ENCODE peak calls at places on chromosome 6, in six cellular contexts. A is ovary; I is right lobe of liver; H is CD8-positive, alpha-beta T cell; U is IMR-90; O is cardiac muscle cell. X is an unnamed sample.

GRCh38 chr6:5619249-5619648 is 357.9 kb downstream of the FARS2 start:
- DNase-seq in A (no peak), I (no peak), H (peak), U (no peak), O (no peak), X (no peak)

GRCh38 chr6:43491750-43492661 is 14.6 kb downstream of the TJAP1 start:
- DNase-seq in A (peak), I (no peak), H (no peak), U (peak), O (no peak), X (peak)

GRCh38 chr6:157981395-157982296 is at the start of gene SYNJ2:
- DNase-seq in A (peak), I (peak), H (peak), U (peak), O (peak), X (peak)

GRCh38 chr6:45377041-45377554 is 636 bp downstream of the SUPT3H start:
- DNase-seq in A (no peak), I (no peak), H (no peak), U (peak), O (peak), X (peak)

GRCh38 chr6:79672631-79673065 is 41.5 kb downstream of the SH3BGRL2 start:
- DNase-seq in A (no peak), I (no peak), H (no peak), U (peak), O (no peak), X (no peak)

GRCh38 chr6:170143401-170144150 is 147.3 kb downstream of the DLL1 start:
- DNase-seq in A (peak), I (peak), H (no peak), U (no peak), O (no peak), X (peak)

GRCh38 chr6:55664581-55665223 is 85.7 kb upstream of the HMGCLL1 start:
- DNase-seq in A (no peak), I (no peak), H (no peak), U (peak), O (no peak), X (no peak)

GRCh38 chr6:166640342-166641043 is 13.4 kb upstream of the RPS6KA2 start:
- DNase-seq in A (peak), I (no peak), H (no peak), U (no peak), O (no peak), X (no peak)

GRCh38 chr6:73308712-73309533 is 45.2 kb downstream of the DPPA5 start:
- DNase-seq in A (no peak), I (no peak), H (no peak), U (no peak), O (peak), X (no peak)

GRCh38 chr6:143419526-143419925 is 31.0 kb downstream of the ADAT2 start:
- DNase-seq in A (no peak), I (no peak), H (no peak), U (no peak), O (no peak), X (no peak)

GRCh38 chr6:170290306-170291128 is at the start of gene DLL1:
- DNase-seq in A (no peak), I (peak), H (no peak), U (peak), O (peak), X (no peak)

GRCh38 chr6:127879685-127880084 is 21.2 kb downstream of the THEMIS start:
- DNase-seq in A (peak), I (no peak), H (no peak), U (peak), O (peak), X (peak)

GRCh38 chr6:6808915-6809314 is 220.4 kb downstream of the LY86 start:
- DNase-seq in A (no peak), I (peak), H (no peak), U (no peak), O (no peak), X (no peak)

GRCh38 chr6:16437095-16437494 is 198.7 kb downstream of the GMPR start:
- DNase-seq in A (no peak), I (no peak), H (no peak), U (no peak), O (no peak), X (no peak)

GRCh38 chr6:40148882-40149573 is 214.8 kb upstream of the MOCS1 start:
- DNase-seq in A (no peak), I (no peak), H (no peak), U (no peak), O (no peak), X (no peak)

GRCh38 chr6:90444125-90444745 is 142.6 kb downstream of the MAP3K7 start:
- DNase-seq in A (no peak), I (no peak), H (no peak), U (no peak), O (peak), X (no peak)

GRCh38 chr6:160678744-160679401 is 14.8 kb upstream of the LPA start:
- DNase-seq in A (no peak), I (peak), H (no peak), U (no peak), O (peak), X (no peak)

GRCh38 chr6:19052219-19052618 is 665.1 kb downstream of the RNF144B start:
- DNase-seq in A (no peak), I (no peak), H (no peak), U (no peak), O (no peak), X (no peak)

GRCh38 chr6:26223213-26223612 is 136.0 kb downstream of the HFE start:
- DNase-seq in A (no peak), I (no peak), H (no peak), U (peak), O (peak), X (no peak)

GRCh38 chr6:36216559-36216958 is 20.0 kb downstream of the BRPF3 start:
- DNase-seq in A (no peak), I (no peak), H (no peak), U (peak), O (no peak), X (no peak)

GRCh38 chr6:139376604-139377218 is 2.3 kb upstream of the CITED2 start:
- DNase-seq in A (peak), I (peak), H (no peak), U (peak), O (peak), X (no peak)

GRCh38 chr6:47221565-47221964 is 88.1 kb downstream of the TNFRSF21 start:
- DNase-seq in A (no peak), I (no peak), H (no peak), U (no peak), O (no peak), X (no peak)

GRCh38 chr6:157768304-157768703 is 54.7 kb upstream of the SNX9 start:
- DNase-seq in A (no peak), I (no peak), H (no peak), U (no peak), O (no peak), X (no peak)

GRCh38 chr6:39812853-39813533 is 20.8 kb downstream of the DAAM2 start:
- DNase-seq in A (no peak), I (no peak), H (no peak), U (peak), O (no peak), X (no peak)

GRCh38 chr6:3252861-3253596 is 5.7 kb upstream of the PSMG4 start:
- DNase-seq in A (no peak), I (no peak), H (no peak), U (no peak), O (no peak), X (no peak)

GRCh38 chr6:11952291-11952690 is 59.8 kb upstream of the HIVEP1 start:
- DNase-seq in A (no peak), I (no peak), H (no peak), U (no peak), O (no peak), X (no peak)

GRCh38 chr6:15685629-15686028 is 22.8 kb upstream of the DTNBP1 start:
- DNase-seq in A (no peak), I (no peak), H (no peak), U (no peak), O (no peak), X (no peak)

GRCh38 chr6:24566020-24566752 is 71.4 kb downstream of the ALDH5A1 start:
- DNase-seq in A (no peak), I (no peak), H (no peak), U (peak), O (no peak), X (no peak)

GRCh38 chr6:12605888-12606345 is 110.7 kb upstream of the PHACTR1 start:
- DNase-seq in A (no peak), I (peak), H (peak), U (peak), O (peak), X (no peak)

GRCh38 chr6:24517659-24518538 is 23.1 kb downstream of the ALDH5A1 start:
- DNase-seq in A (no peak), I (no peak), H (no peak), U (no peak), O (no peak), X (no peak)

GRCh38 chr6:81683928-81684327 is 68.6 kb downstream of the TENT5A start:
- DNase-seq in A (no peak), I (no peak), H (no peak), U (peak), O (no peak), X (no peak)

GRCh38 chr6:24858154-24858801 is 59.6 kb upstream of the ARMH2 start:
- DNase-seq in A (no peak), I (no peak), H (no peak), U (no peak), O (no peak), X (no peak)

GRCh38 chr6:132669690-132670291 is 10.8 kb upstream of the TAAR1 start:
- DNase-seq in A (no peak), I (no peak), H (no peak), U (peak), O (peak), X (no peak)

GRCh38 chr6:153668758-153669157 is 370.3 kb upstream of the OPRM1 start:
- DNase-seq in A (no peak), I (no peak), H (no peak), U (no peak), O (no peak), X (no peak)

GRCh38 chr6:138291036-138291848 is 73.0 kb upstream of the PBOV1 start:
- DNase-seq in A (no peak), I (no peak), H (no peak), U (no peak), O (no peak), X (no peak)

GRCh38 chr6:138293428-138293827 is 75.1 kb upstream of the PBOV1 start:
- DNase-seq in A (no peak), I (no peak), H (no peak), U (no peak), O (no peak), X (no peak)

GRCh38 chr6:138291849-138292181 is 73.5 kb upstream of the PBOV1 start:
- DNase-seq in A (no peak), I (no peak), H (no peak), U (no peak), O (no peak), X (no peak)

GRCh38 chr6:138293996-138294395 is 75.7 kb upstream of the PBOV1 start:
- DNase-seq in A (no peak), I (no peak), H (no peak), U (no peak), O (no peak), X (no peak)

DNA sequence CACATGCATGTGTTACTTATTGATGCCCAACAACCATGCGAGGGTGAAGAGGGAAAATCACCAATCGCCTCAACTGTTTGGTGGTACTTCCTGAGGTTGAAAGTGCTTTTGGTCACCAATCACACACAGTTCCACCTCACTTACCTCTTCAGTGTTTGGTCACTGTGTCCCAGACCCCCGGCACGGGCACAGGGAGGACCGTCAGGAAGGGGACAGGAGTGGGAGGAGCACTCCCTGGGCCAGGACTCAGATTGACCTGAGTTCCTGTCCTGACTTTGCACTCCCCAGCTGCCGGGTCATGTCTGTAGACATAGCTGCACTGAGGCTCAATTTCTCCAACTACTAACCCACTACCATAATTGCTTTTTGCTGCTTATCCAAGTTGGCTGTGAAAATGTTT is 74.2 kb upstream of the PBOV1 start:
- DNase-seq in A (no peak), I (no peak), H (no peak), U (no peak), O (no peak), X (no peak)
- TF ChIP-seq CTCF in A (no peak), I (no peak), H (no peak), U (no peak), O (no peak), X (no peak)

DNA sequence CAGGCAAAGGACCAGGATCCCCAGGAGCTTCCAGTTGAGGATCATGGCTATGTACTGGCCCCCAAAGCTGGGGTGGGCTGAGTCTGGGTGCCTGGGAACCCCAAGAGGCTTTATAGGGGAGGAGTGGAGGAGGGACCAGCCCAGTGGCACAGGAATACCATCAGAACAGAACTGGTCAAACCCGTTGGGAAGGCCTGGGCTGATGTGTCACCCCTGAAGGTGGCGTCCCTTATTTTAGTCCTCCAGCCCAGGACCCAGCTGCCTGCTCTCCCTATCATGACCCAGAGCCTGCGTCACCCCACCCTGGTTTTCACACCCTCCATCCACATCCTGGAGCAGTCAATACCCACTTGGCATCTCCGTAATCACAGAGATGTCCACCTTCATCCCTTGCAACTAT is at the start of gene PSORS1C2:
- DNase-seq in A (no peak), I (no peak), H (no peak), U (no peak), O (no peak), X (no peak)
- H3K27ac ChIP-seq in A (no peak), I (no peak), H (no peak), U (no peak), O (no peak), X (no peak)

GRCh38 chr6:149716584-149716983 is 1.3 kb downstream of the LATS1 start:
- DNase-seq in A (no peak), I (no peak), H (no peak), U (peak), O (no peak), X (no peak)
- H3K4me3 ChIP-seq in A (peak), I (peak), H (peak), U (peak), O (peak), X (peak)

GRCh38 chr6:104940881-104941693 is 15.8 kb upstream of the LIN28B start:
- DNase-seq in A (peak), I (no peak), H (no peak), U (peak), O (peak), X (no peak)
- TF ChIP-seq CTCF in A (no peak), I (peak), H (no peak), U (peak), O (peak), X (peak)

X was measured in RWPE2.